ENCODE peak calls at places on chromosome 19, in nine cellular contexts. B is neural progenitor cell, M is fibroblast of lung, Q is colonic mucosa, K is mesendoderm, R is endodermal cell, W is IMR-90, N is K562, X is NT2/D1. E is an unnamed sample. For H3K27me3, the result is how much of the 10 kb centered on the place peaks cover.

GRCh38 chr19:34275705-34276104 is 21.4 kb downstream of the GARRE1 start:
- DNase-seq in R (no peak), N (no peak), W (no peak), B (no peak), M (no peak), Q (no peak), K (no peak), X (no peak), E (no peak)

GRCh38 chr19:35592226-35592625 is 6.3 kb downstream of the PMIS2 start:
- DNase-seq in W (peak), X (peak), B (peak), N (peak), M (peak), Q (no peak), K (peak), R (peak), E (no peak)

GRCh38 chr19:23287620-23288019 is 37.4 kb upstream of the ZNF724 start:
- DNase-seq in Q (no peak), N (no peak), B (no peak), M (no peak), R (no peak), X (no peak), K (peak), W (no peak), E (no peak)

GRCh38 chr19:58020129-58020528 is 13.7 kb upstream of the ZSCAN1 start:
- DNase-seq in N (no peak), X (no peak), B (no peak), K (no peak), R (no peak), M (no peak), W (no peak), Q (no peak), E (no peak)

GRCh38 chr19:51296331-51297093 is 14.9 kb upstream of the IGLON5 start:
- DNase-seq in R (peak), M (no peak), K (peak), X (no peak), B (peak), W (no peak), Q (no peak), N (peak), E (no peak)

GRCh38 chr19:4352701-4353121 is 9.3 kb downstream of the MPND start:
- DNase-seq in B (peak), W (peak), Q (no peak), R (peak), X (peak), K (peak), M (peak), N (peak), E (peak)

GRCh38 chr19:35044317-35045117 is 3.0 kb downstream of the HPN start:
- DNase-seq in M (peak), B (peak), N (peak), K (peak), X (no peak), Q (peak), R (peak), W (peak), E (peak)

GRCh38 chr19:42081584-42082258 is 5.8 kb downstream of the ZNF574 start:
- DNase-seq in K (peak), Q (peak), W (peak), X (no peak), B (no peak), M (peak), N (no peak), R (no peak), E (no peak)

GRCh38 chr19:30799854-30800755 is 427.9 kb downstream of the ZNF536 start:
- DNase-seq in R (peak), W (no peak), N (peak), Q (peak), B (peak), M (no peak), X (peak), K (peak), E (no peak)

GRCh38 chr19:47228168-47228936 is 2.6 kb downstream of the BBC3 start:
- DNase-seq in R (peak), K (peak), X (no peak), M (no peak), W (peak), B (peak), Q (peak), N (peak), E (peak)

GRCh38 chr19:33770107-33770506 is 26.6 kb upstream of the KCTD15 start:
- DNase-seq in W (no peak), K (no peak), M (no peak), B (no peak), N (no peak), X (no peak), R (no peak), Q (no peak), E (no peak)

GRCh38 chr19:10836478-10837325 is 690 bp upstream of the TMED1 start:
- DNase-seq in B (no peak), N (peak), X (peak), Q (peak), R (no peak), K (no peak), W (no peak), M (peak), E (no peak)

GRCh38 chr19:42514449-42514848 is 13.8 kb downstream of the CEACAM1 start:
- DNase-seq in B (no peak), Q (no peak), X (no peak), K (no peak), W (no peak), N (no peak), M (no peak), R (no peak), E (no peak)

GRCh38 chr19:32219392-32219791 is 126.0 kb upstream of the ZNF507 start:
- DNase-seq in W (no peak), X (no peak), N (no peak), K (no peak), R (no peak), Q (no peak), M (no peak), B (no peak), E (no peak)

GRCh38 chr19:3167533-3168272 is 10.9 kb upstream of the S1PR4 start:
- DNase-seq in W (no peak), Q (no peak), M (no peak), X (no peak), K (no peak), R (no peak), B (no peak), N (no peak), E (no peak)

GRCh38 chr19:2627855-2628254 is 74.6 kb downstream of the GNG7 start:
- DNase-seq in R (no peak), W (peak), M (peak), N (no peak), Q (no peak), B (no peak), X (no peak), K (no peak), E (peak)

GRCh38 chr19:51889934-51890333 is 2.2 kb upstream of the ZNF577 start:
- DNase-seq in N (no peak), R (no peak), W (no peak), K (no peak), Q (no peak), X (no peak), M (no peak), B (no peak), E (no peak)

GRCh38 chr19:33700408-33700757 is 78.6 kb downstream of the CHST8 start:
- DNase-seq in W (no peak), R (no peak), K (no peak), X (no peak), M (no peak), B (no peak), N (no peak), Q (no peak), E (no peak)

DNA sequence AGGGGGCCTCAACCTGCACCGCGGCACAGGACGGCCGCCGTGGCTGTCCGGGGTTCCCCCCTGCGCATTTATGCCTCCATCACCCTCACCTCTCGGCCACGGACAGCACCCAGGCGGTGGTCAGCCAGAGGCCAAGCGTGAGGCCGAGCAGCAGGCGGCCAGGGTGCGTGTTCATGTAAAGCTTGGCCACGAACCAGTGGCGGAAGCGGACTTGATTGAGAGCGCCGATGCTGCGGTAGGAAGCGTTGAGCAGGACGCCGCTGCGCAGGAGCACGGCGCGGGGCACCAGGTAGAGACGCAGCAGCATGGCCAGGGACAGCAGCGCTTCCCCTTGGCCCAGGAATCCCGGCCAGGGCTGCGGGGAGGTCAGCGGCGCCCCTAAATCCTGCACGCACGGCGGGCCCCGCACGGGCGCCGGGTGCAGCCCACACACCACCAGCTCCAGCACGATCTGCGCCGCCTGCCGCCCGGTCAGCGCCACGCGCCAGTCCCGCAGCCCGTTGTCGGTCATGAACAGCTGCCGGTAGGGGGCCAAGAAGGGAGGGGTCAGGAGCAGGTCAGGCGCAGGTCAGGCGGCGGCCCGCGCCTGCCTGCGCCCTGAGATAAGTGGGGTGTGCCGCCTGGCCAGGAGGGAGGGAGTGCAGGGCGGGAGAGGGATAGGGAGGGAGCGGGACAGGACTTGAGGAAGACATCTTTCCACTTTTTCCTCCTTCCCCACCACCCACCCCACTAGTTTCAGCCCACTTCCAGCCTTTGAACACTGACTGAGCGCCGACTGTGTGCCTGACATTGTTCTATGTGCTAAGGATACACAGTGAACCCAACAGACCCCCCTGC is 6.5 kb downstream of the KCNN4 start:
- DNase-seq in X (no peak), Q (peak), N (peak), B (peak), W (peak), M (peak), K (peak), R (peak), E (no peak)
- H3K27me3 ChIP-seq in X (half or more), Q (under half), N (under half), B (half or more), W (under half), M (under half), K (under half), R (under half), E (under half)

GRCh38 chr19:15124572-15125231 is 17.5 kb downstream of the SYDE1 start:
- DNase-seq in W (no peak), N (peak), K (no peak), X (no peak), M (no peak), R (no peak), Q (peak), B (no peak), E (no peak)

GRCh38 chr19:15128162-15128770 is 21.1 kb downstream of the SYDE1 start:
- DNase-seq in X (no peak), N (no peak), Q (peak), K (no peak), R (no peak), M (no peak), W (peak), B (no peak), E (no peak)

GRCh38 chr19:15123900-15124299 is 16.7 kb downstream of the SYDE1 start:
- DNase-seq in R (peak), W (no peak), B (no peak), Q (peak), M (no peak), N (no peak), X (no peak), K (no peak), E (no peak)

GRCh38 chr19:15125232-15126067 is 18.2 kb downstream of the SYDE1 start:
- DNase-seq in N (peak), M (peak), B (peak), K (peak), Q (peak), W (peak), X (peak), R (peak), E (peak)

GRCh38 chr19:15126511-15126910 is 19.3 kb downstream of the SYDE1 start:
- DNase-seq in W (no peak), R (no peak), N (no peak), B (no peak), Q (no peak), K (no peak), M (no peak), X (no peak), E (peak)
- H3K9ac ChIP-seq in W (no peak), R (no peak), N (no peak), B (no peak), Q (no peak), K (no peak), M (no peak), X (no peak), E (no peak)

GRCh38 chr19:38228491-38229439 is 4.7 kb upstream of the DPF1 start:
- DNase-seq in N (peak), K (peak), W (no peak), M (no peak), Q (no peak), B (peak), X (no peak), R (peak), E (no peak)
- H3K4me3 ChIP-seq in N (peak), K (no peak), W (peak), M (peak), Q (no peak), B (peak), X (peak), R (peak), E (no peak)

GRCh38 chr19:18792661-18793060 is 1.6 kb upstream of the COMP start:
- DNase-seq in W (no peak), N (no peak), B (no peak), M (no peak), K (no peak), Q (no peak), R (no peak), X (no peak), E (no peak)
- H3K27me3 ChIP-seq in W (half or more), N (under half), B (half or more), M (under half), K (under half), Q (half or more), R (half or more), X (half or more), E (under half)

DNA sequence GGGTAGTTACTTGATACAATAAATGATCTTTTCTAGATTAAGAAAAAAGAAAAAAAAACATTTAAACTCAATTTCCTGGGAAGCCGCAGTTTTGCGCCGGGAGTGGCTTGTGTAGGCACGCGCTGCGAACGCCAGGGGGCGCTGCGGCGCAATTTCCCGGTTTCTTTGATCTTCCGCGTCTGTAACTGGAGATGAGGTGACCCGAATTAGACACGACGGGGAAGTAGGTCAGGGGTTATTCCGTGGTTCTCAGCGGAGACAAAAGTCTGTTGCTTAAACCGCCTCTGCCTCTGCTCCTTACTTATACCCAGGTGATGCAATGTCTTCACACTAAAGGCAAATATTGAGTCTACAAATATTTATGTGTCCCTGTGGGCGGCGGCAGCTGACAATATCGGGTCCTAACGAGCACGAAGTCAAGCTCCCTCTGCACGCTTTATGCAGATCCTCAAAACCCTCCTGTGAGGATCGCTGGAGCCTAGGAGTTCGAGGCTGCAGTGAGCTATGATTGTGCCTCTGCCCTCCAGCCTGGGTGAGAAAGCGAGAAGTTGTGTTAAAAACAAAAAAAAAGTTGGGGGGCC is 15.2 kb downstream of the STXBP2 start:
- DNase-seq in M (peak), Q (peak), X (peak), N (peak), R (peak), K (peak), W (peak), B (peak), E (peak)
- H3K9ac ChIP-seq in M (no peak), Q (peak), X (peak), N (peak), R (peak), K (no peak), W (no peak), B (no peak), E (no peak)

DNA sequence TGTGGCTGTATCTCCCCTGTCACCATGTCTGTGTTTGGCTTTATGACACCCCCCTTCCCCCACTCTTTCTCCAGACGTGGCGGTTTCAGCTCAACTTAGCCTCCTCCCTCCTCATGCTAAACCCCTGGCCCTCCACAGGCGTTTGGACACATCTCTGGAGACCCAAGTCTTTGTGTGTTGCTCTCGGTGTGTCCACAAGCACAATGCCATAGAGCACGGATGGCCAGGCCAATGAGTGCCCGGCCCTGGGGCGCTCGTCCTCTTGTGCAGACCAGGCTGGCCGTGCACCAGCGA is 468 bp downstream of the PPP1R14A start:
- DNase-seq in K (peak), R (peak), M (peak), W (no peak), B (peak), Q (peak), N (peak), X (no peak), E (no peak)
- H3K4me3 ChIP-seq in K (no peak), R (peak), M (peak), W (no peak), B (peak), Q (peak), N (peak), X (peak), E (no peak)

GRCh38 chr19:54319049-54319448 is 6.1 kb upstream of the LILRA5 start:
- DNase-seq in M (no peak), B (no peak), Q (no peak), N (no peak), W (no peak), X (no peak), K (no peak), R (no peak), E (peak)

GRCh38 chr19:54317965-54318240 is 4.9 kb upstream of the LILRA5 start:
- DNase-seq in M (no peak), X (no peak), R (no peak), Q (no peak), N (no peak), W (no peak), B (no peak), K (no peak), E (no peak)

GRCh38 chr19:54317108-54317964 is 4.4 kb upstream of the LILRA5 start:
- DNase-seq in R (no peak), Q (no peak), N (no peak), W (no peak), X (no peak), B (no peak), M (no peak), K (no peak), E (no peak)

GRCh38 chr19:54316746-54317107 is 3.8 kb upstream of the LILRA5 start:
- DNase-seq in B (peak), N (peak), Q (no peak), R (peak), M (no peak), K (peak), W (no peak), X (no peak), E (no peak)

GRCh38 chr19:54315956-54316355 is 3.0 kb upstream of the LILRA5 start:
- DNase-seq in B (no peak), X (no peak), K (no peak), N (no peak), M (no peak), W (no peak), Q (no peak), R (no peak), E (no peak)
- H3K27me3 ChIP-seq in B (under half), X (under half), K (under half), N (half or more), M (under half), W (under half), Q (under half), R (under half), E (under half)

GRCh38 chr19:44718441-44719261 is 19.7 kb downstream of the CEACAM16 start:
- DNase-seq in W (peak), X (peak), B (peak), Q (peak), M (peak), K (peak), N (no peak), R (peak), E (no peak)
- H3K9ac ChIP-seq in W (peak), X (peak), B (no peak), Q (peak), M (no peak), K (peak), N (peak), R (peak), E (no peak)

GRCh38 chr19:49560358-49560900 is 19.9 kb downstream of the NOSIP start:
- DNase-seq in R (no peak), W (no peak), Q (no peak), M (no peak), N (peak), K (no peak), X (no peak), B (no peak), E (no peak)
- H3K4me3 ChIP-seq in R (no peak), W (no peak), Q (no peak), M (no peak), N (no peak), K (no peak), X (no peak), B (no peak), E (no peak)

DNA sequence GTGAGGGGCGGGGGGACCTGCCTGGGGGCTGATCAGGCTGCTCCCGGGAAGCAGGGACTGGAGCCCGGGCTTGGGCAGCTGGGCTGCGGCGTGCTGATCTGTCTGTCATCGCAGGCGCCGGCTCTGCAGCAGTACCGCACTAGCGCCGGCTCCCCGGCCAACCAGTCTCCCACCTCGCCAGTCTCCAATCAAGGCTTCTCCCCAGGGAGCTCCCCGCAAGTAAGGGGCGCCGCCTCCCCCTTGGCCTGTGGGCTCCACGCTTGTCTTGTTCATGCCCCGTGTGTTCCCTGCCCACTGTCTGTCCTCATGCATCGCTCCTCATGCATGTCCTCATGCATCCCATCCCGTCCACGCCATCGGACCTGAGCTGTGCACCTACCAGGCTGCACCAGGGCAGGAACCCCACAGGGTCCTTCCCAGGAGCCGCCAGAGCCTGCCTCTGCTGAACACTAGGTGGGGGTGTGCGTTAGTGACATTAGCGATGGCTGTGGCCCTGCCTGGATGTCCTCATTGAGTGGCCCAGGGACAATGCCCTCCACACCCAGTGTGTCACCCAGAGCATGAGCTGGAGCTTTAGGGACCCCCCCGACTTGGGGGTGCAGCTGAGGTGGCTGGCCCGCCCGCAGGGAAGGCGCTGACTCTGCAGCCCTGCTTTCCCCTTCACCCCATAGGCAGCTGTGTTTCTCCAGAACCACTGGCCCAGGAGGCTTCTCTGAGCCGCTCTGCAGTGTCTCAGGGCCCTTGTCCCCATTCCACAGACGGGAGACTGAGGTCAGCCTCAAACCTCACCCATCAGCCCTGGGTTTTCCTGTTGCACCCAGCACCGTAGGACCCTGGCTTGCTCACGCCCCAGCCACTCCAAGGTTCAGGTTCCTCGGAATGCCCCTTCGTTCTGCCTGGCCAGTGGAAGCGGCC is 19.5 kb downstream of the COMP start:
- DNase-seq in X (no peak), R (peak), M (no peak), Q (no peak), W (no peak), B (peak), K (peak), N (no peak), E (no peak)
- H3K27me3 ChIP-seq in X (under half), R (under half), M (under half), Q (under half), W (under half), B (half or more), K (under half), N (under half), E (under half)

E was measured in trophoblast cell.